ENCODE peak calls at places on chromosomes 1 and 21, in seven cellular contexts. B is upper lobe of left lung, N is fibroblast of lung, C is transverse colon, A is upper lobe of right lung, W is K562, F is uterus. X is an unnamed sample. For H3K4me1, the result is how much of the 10 kb centered on the place peaks cover.

GRCh38 chr1:51916587-51917405 is 38.3 kb upstream of the NRDC start:
- DNase-seq in B (no peak), N (peak), C (no peak), A (no peak), W (no peak), F (no peak), X (no peak)

GRCh38 chr1:187433598-187433997 is 604.8 kb downstream of the PLA2G4A start:
- DNase-seq in B (no peak), N (peak), C (no peak), A (no peak), W (no peak), F (no peak), X (no peak)

GRCh38 chr1:222670110-222670509 is 42.2 kb downstream of the AIDA start:
- DNase-seq in B (no peak), N (no peak), C (no peak), A (no peak), W (no peak), F (no peak), X (no peak)

GRCh38 chr1:171137580-171137979 is 46.9 kb downstream of the FMO3 start:
- DNase-seq in B (no peak), N (no peak), C (no peak), A (no peak), W (no peak), F (no peak), X (no peak)

GRCh38 chr1:32393832-32394140 is 455 bp downstream of the BSDC1 start:
- DNase-seq in B (no peak), N (no peak), C (peak), A (no peak), W (no peak), F (no peak), X (no peak)

GRCh38 chr1:210302501-210302900 is 26.2 kb upstream of the HHAT start:
- DNase-seq in B (no peak), N (no peak), C (no peak), A (no peak), W (no peak), F (no peak), X (no peak)

GRCh38 chr21:18356801-18357200 is 46.8 kb downstream of the TMPRSS15 start:
- DNase-seq in B (no peak), N (no peak), C (no peak), A (no peak), W (no peak), F (no peak), X (no peak)

GRCh38 chr21:41961753-41962152 is 7.9 kb upstream of the C2CD2 start:
- DNase-seq in B (no peak), N (no peak), C (no peak), A (no peak), W (no peak), F (no peak), X (no peak)

GRCh38 chr1:33120436-33121231 is 39.7 kb downstream of the AZIN2 start:
- DNase-seq in B (no peak), N (peak), C (no peak), A (no peak), W (no peak), F (no peak), X (no peak)

GRCh38 chr1:12591267-12591938 is 26.6 kb downstream of the DHRS3 start:
- DNase-seq in B (no peak), N (peak), C (peak), A (no peak), W (no peak), F (peak), X (no peak)

GRCh38 chr1:12594490-12594889 is 23.5 kb downstream of the DHRS3 start:
- DNase-seq in B (no peak), N (no peak), C (no peak), A (no peak), W (no peak), F (no peak), X (no peak)

GRCh38 chr1:12594966-12595838 is 22.8 kb downstream of the DHRS3 start:
- DNase-seq in B (peak), N (peak), C (peak), A (peak), W (no peak), F (peak), X (no peak)

GRCh38 chr1:12593621-12594066 is 24.4 kb downstream of the DHRS3 start:
- DNase-seq in B (no peak), N (no peak), C (peak), A (no peak), W (no peak), F (peak), X (no peak)

GRCh38 chr1:12592496-12592895 is 25.5 kb downstream of the DHRS3 start:
- DNase-seq in B (no peak), N (no peak), C (no peak), A (no peak), W (no peak), F (no peak), X (no peak)
- H3K4me1 ChIP-seq in B (under half), N (under half), C (under half), A (half or more), W (under half), F (under half), X (under half)

GRCh38 chr1:245493029-245493428 is 338.2 kb downstream of the KIF26B start:
- DNase-seq in B (no peak), N (no peak), C (no peak), A (no peak), W (peak), F (no peak), X (no peak)
- TF ChIP-seq CTCF in B (no peak), N (peak), C (no peak), A (no peak), W (peak), F (no peak), X (no peak)

DNA sequence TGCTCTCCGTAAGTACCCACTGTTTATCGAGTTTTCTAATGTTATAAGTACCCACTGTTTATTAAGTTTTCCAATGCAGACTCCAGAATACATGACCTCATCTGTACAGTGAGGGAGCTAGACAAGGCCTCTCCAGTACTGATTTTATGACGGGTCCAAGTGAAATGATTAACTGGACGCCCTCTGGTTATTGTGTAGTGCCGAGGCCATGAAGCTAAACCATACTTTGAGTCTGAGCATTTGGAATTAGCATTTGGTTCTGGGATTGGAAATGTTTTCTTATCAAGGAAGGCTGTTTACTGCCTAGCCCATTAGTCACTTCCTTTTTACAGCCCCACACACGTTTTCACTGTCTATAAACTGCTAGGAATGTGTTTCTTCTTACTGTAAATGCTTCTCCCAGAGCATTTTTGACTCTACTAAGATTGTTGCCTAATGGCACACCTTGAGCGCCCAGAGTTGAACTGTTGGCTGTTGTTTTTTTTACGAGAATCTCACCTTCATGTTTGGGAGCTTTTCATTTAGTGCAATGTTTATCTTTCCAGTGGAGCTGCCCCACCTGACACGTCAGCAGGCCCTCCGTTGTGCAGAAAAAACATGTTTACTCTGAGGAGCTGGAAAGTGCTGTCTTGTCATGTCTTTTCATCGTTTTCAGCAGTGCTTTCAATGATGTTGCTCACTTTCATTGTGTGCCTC is 26.9 kb downstream of the SPATA46 start:
- DNase-seq in B (no peak), N (peak), C (no peak), A (no peak), W (peak), F (no peak), X (no peak)
- H3K4me3 ChIP-seq in B (no peak), N (no peak), C (no peak), A (no peak), W (no peak), F (no peak), X (no peak)

GRCh38 chr1:25020851-25021585 is 90.9 kb upstream of the RUNX3 start:
- DNase-seq in B (no peak), N (no peak), C (no peak), A (no peak), W (no peak), F (no peak), X (no peak)

GRCh38 chr1:25019351-25020172 is 89.5 kb upstream of the RUNX3 start:
- DNase-seq in B (no peak), N (no peak), C (peak), A (no peak), W (no peak), F (no peak), X (no peak)

GRCh38 chr1:25021586-25022215 is 91.6 kb upstream of the RUNX3 start:
- DNase-seq in B (no peak), N (no peak), C (no peak), A (no peak), W (no peak), F (no peak), X (no peak)

GRCh38 chr1:25018878-25019277 is 88.8 kb upstream of the RUNX3 start:
- DNase-seq in B (no peak), N (no peak), C (no peak), A (no peak), W (no peak), F (no peak), X (no peak)

DNA sequence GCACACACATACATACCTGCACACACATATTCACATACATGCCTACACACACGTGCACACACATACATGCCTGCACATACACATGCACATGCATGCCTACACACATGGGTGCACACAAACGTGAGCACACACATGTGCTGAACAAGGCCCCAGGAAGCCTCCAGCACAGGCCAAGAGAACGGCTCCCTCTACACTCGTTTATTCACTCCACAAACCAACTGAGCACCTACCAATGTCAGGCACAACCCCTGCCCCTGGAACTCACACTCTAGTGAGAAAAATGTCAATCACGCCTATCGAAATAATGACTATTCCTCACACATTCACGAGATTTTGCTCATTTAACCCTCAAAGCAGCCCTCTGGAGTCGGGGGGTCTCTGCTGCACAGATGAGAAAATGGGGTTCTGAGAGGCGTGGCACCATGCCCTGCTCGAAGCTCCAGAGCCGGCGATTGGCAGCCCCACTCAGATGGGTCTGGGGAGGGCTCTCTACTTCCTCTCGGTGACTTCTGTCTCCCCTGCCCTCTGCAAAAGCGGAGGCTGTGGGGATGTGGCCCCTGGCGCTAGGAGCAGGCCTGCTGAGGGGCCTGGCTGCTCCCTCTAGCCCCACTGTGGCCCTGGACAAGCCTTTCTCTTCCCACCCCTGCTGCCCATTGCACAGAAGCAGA is 90.2 kb upstream of the RUNX3 start:
- DNase-seq in B (no peak), N (no peak), C (no peak), A (no peak), W (no peak), F (no peak), X (no peak)
- H3K4me1 ChIP-seq in B (under half), N (under half), C (under half), A (under half), W (under half), F (under half), X (half or more)

GRCh38 chr1:3703786-3704396 is 48.4 kb upstream of the CCDC27 start:
- DNase-seq in B (peak), N (no peak), C (no peak), A (no peak), W (no peak), F (no peak), X (no peak)

GRCh38 chr1:3700631-3701030 is 48.3 kb downstream of the TP73 start:
- DNase-seq in B (no peak), N (no peak), C (no peak), A (no peak), W (no peak), F (no peak), X (no peak)

GRCh38 chr1:3702528-3702927 is 49.7 kb upstream of the CCDC27 start:
- DNase-seq in B (peak), N (no peak), C (no peak), A (no peak), W (no peak), F (no peak), X (no peak)

GRCh38 chr1:3705341-3705950 is 46.8 kb upstream of the CCDC27 start:
- DNase-seq in B (peak), N (no peak), C (no peak), A (no peak), W (no peak), F (no peak), X (no peak)

DNA sequence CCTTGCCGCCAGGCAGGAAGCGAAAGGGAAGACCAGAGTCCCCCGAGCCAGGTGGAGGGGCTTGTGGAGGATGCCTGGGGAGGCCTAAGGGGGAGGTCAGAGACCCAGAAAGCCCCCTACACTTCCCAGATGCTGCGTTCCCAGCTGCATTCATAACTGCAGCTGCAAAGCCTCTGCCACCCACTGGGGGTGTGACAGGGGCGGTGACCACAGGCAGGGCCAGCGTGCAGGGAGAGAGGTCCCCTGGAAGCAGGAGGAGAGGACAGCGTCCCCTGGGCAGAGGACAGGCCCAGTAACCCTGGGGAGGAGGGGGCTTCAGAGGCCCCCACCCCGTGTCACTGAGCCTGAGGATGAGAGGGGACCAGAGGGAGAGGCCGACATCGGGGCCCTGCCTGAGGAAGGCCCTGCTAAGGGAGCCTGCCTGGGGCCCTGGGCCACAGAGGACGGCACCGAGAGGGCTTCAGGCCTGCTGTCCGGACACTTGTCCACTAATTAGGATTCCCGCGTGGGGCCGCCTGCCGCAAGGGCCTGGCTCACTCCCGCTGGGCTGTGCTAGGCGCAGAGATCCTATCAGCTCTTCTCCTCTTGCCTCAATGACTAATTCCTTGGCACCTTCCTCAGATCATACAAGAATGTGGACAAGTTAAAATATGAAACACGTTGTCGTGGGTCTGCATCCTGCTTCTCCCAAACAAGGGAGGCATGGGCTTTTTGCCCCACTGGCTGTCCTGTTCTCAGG is 49.1 kb upstream of the CCDC27 start:
- DNase-seq in B (peak), N (peak), C (no peak), A (no peak), W (no peak), F (no peak), X (no peak)
- TF ChIP-seq CTCF in B (no peak), N (no peak), C (no peak), A (no peak), W (no peak), F (no peak), X (no peak)